ENCODE peak calls at places on chromosomes 1 and 21, in ten cellular contexts. I is lower lobe of right lung, J is ovary, P is astrocyte, F is hepatocyte, Z is Panc1, V is left lung, G is testis, S is fibroblast of lung, M is MM.1S. H is an unnamed sample.

GRCh38 chr1:29516063-29516820 is 279.9 kb downstream of the PTPRU start:
- DNase-seq in I (no peak), J (no peak), P (no peak), F (no peak), Z (no peak), V (no peak), G (peak; percentile 1), S (no peak), M (no peak), H (no peak)

GRCh38 chr1:26224606-26225005 is 9.4 kb upstream of the CEP85 start:
- DNase-seq in I (no peak), J (no peak), P (no peak), F (no peak), Z (no peak), V (no peak), G (no peak), S (no peak), M (no peak), H (no peak)

GRCh38 chr1:210233216-210233494 is 559 bp downstream of the SERTAD4 start:
- DNase-seq in I (no peak), J (peak; percentile 33), P (no peak), F (peak; percentile 43), Z (no peak), V (no peak), G (no peak), S (no peak), M (peak; percentile 18), H (no peak)

GRCh38 chr1:39395357-39395831 is 96.0 kb upstream of the BMP8A start:
- DNase-seq in I (no peak), J (no peak), P (peak; percentile 92), F (peak; percentile 27), Z (no peak), V (no peak), G (no peak), S (peak; percentile 74), M (no peak), H (no peak)

GRCh38 chr1:9289724-9290493 is 2.8 kb upstream of the SPSB1 start:
- DNase-seq in I (no peak), J (peak; percentile 74), P (peak; percentile 84), F (peak; percentile 71), Z (no peak), V (no peak), G (peak; percentile 78), S (peak; percentile 94), M (no peak), H (no peak)

GRCh38 chr1:91091812-91092211 is 70.0 kb upstream of the ZNF644 start:
- DNase-seq in I (no peak), J (no peak), P (peak; percentile 8), F (no peak), Z (no peak), V (no peak), G (no peak), S (no peak), M (no peak), H (no peak)

GRCh38 chr1:156852414-156852874 is 6.5 kb downstream of the INSRR start:
- DNase-seq in I (no peak), J (no peak), P (no peak), F (no peak), Z (no peak), V (no peak), G (peak; percentile 94), S (peak; percentile 48), M (no peak), H (no peak)

GRCh38 chr1:209398330-209398991 is 185.1 kb upstream of the CAMK1G start:
- DNase-seq in I (no peak), J (peak; percentile 31), P (peak; percentile 94), F (peak; percentile 60), Z (no peak), V (peak; percentile 40), G (no peak), S (peak; percentile 78), M (peak; percentile 83), H (peak; percentile 78)

GRCh38 chr1:181612100-181612499 is 128.8 kb downstream of the CACNA1E start:
- DNase-seq in I (no peak), J (no peak), P (no peak), F (no peak), Z (no peak), V (no peak), G (no peak), S (no peak), M (no peak), H (no peak)

GRCh38 chr1:180210008-180210555 is 20.0 kb upstream of the LHX4 start:
- DNase-seq in I (peak; percentile 13), J (no peak), P (no peak), F (no peak), Z (no peak), V (no peak), G (no peak), S (no peak), M (no peak), H (no peak)

GRCh38 chr1:239987103-239987745 is 104.5 kb upstream of the FMN2 start:
- DNase-seq in I (peak; percentile 55), J (peak; percentile 40), P (peak; percentile 29), F (peak; percentile 72), Z (no peak), V (no peak), G (peak; percentile 83), S (peak; percentile 70), M (peak; percentile 63), H (no peak)

GRCh38 chr21:17554619-17555472 is 42.0 kb downstream of the CXADR start:
- DNase-seq in I (no peak), J (no peak), P (no peak), F (no peak), Z (no peak), V (no peak), G (no peak), S (peak; percentile 12), M (no peak), H (peak; percentile 26)
- TF ChIP-seq CTCF in I (peak; percentile 21), J (no peak), P (no peak), F (peak; percentile 30), Z (peak; percentile 50), V (no peak), G (no peak), S (peak; percentile 23), M (peak; percentile 27), H (peak; percentile 18)

GRCh38 chr1:14181191-14181793 is 417.2 kb upstream of the KAZN start:
- DNase-seq in I (no peak), J (no peak), P (peak; percentile 30), F (no peak), Z (no peak), V (no peak), G (no peak), S (no peak), M (peak; percentile 90), H (no peak)

GRCh38 chr1:14182801-14183200 is 415.7 kb upstream of the KAZN start:
- DNase-seq in I (no peak), J (no peak), P (no peak), F (no peak), Z (no peak), V (no peak), G (no peak), S (no peak), M (peak; percentile 81), H (no peak)

GRCh38 chr1:14184346-14184963 is 414.0 kb upstream of the KAZN start:
- DNase-seq in I (no peak), J (no peak), P (no peak), F (no peak), Z (no peak), V (no peak), G (peak; percentile 42), S (no peak), M (no peak), H (no peak)

GRCh38 chr1:14183312-14183711 is 415.2 kb upstream of the KAZN start:
- DNase-seq in I (no peak), J (no peak), P (no peak), F (no peak), Z (no peak), V (no peak), G (no peak), S (no peak), M (no peak), H (no peak)
- H3K27me3 ChIP-seq in I (no peaks in the 10 kb centered on the region), J (no peaks in the 10 kb centered on the region), P (peaks cover 5% of the 10 kb centered on the region), F (no peaks in the 10 kb centered on the region), Z (no peaks in the 10 kb centered on the region), V (no peaks in the 10 kb centered on the region), G (no peaks in the 10 kb centered on the region), S (no peaks in the 10 kb centered on the region), M (no peaks in the 10 kb centered on the region), H (no peaks in the 10 kb centered on the region)

GRCh38 chr1:7290971-7291970 is 479.8 kb upstream of the VAMP3 start:
- DNase-seq in I (no peak), J (no peak), P (peak; percentile 75), F (no peak), Z (no peak), V (peak; percentile 47), G (peak; percentile 67), S (peak; percentile 73), M (no peak), H (no peak)

GRCh38 chr1:7293702-7294630 is 477.1 kb upstream of the VAMP3 start:
- DNase-seq in I (no peak), J (no peak), P (no peak), F (no peak), Z (no peak), V (no peak), G (no peak), S (no peak), M (no peak), H (no peak)

GRCh38 chr1:7294636-7295035 is 476.5 kb upstream of the VAMP3 start:
- DNase-seq in I (no peak), J (no peak), P (no peak), F (no peak), Z (no peak), V (no peak), G (no peak), S (no peak), M (no peak), H (no peak)

GRCh38 chr1:7292033-7292681 is 478.9 kb upstream of the VAMP3 start:
- DNase-seq in I (no peak), J (no peak), P (no peak), F (no peak), Z (no peak), V (no peak), G (no peak), S (no peak), M (no peak), H (no peak)

DNA sequence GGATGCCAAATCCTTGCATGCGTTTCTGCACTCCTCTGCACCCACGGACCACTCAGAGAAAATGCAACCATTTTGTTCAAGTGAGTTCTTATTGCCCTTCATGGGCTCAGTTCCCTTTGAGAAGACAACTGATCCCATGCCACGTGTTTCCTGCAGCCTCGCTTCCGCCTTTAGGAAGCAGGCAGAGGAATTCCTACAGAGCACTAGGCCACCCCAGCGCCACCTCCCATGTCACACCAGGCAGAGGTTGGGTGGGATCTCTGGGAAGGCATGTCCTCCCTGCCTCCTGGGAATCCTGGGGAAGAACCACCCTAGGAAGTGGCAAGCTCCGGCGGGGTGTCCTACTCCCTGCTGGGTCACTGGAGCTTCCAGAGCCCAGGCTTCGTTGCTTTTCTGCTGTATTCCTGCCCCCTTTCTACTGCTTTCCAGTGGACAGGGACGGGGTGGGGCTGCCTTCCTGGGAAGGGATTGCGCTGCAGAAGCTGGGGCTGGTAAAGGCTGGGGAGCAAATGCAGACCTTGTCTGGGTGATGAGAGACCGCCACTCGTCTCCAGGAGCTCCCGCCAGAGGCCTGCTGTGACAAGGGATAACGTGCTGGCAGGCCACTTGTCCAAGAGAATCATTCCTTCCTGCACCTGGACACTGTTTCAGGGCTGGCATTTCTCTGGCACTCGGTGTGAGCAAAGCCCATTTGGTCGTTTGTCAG is 478.2 kb upstream of the VAMP3 start:
- DNase-seq in I (no peak), J (no peak), P (no peak), F (no peak), Z (no peak), V (no peak), G (no peak), S (no peak), M (no peak), H (no peak)
- H3K4me1 ChIP-seq in I (no peaks in the 10 kb centered on the region), J (peaks cover 3% of the 10 kb centered on the region), P (peaks cover 16% of the 10 kb centered on the region), F (peaks cover 9% of the 10 kb centered on the region), Z (no peaks in the 10 kb centered on the region), V (no peaks in the 10 kb centered on the region), G (no peaks in the 10 kb centered on the region), S (peaks cover 15% of the 10 kb centered on the region), M (no peaks in the 10 kb centered on the region), H (no peaks in the 10 kb centered on the region)

GRCh38 chr1:5888606-5889211 is 103.5 kb downstream of the NPHP4 start:
- DNase-seq in I (peak; percentile 14), J (no peak), P (no peak), F (no peak), Z (no peak), V (no peak), G (no peak), S (no peak), M (no peak), H (no peak)
- TF ChIP-seq CTCF in I (no peak), J (no peak), P (no peak), F (peak; percentile 15), Z (no peak), V (no peak), G (no peak), S (no peak), M (no peak), H (no peak)